ENCODE peak calls at places on chromosomes 3 and 15, in seven cellular contexts. A is renal cortical epithelial cell, E is Calu3, L is AG08395, B is KG1, U is amniotic stem cell, Q is RPMI8226. K is an unnamed sample.
A peak's percentile ranks its signal among the peaks of the same experiment; 100 is the strongest.

GRCh38 chr3:47283193-47283537 is 421 bp downstream of the KLHL18 start:
- DNase-seq in A (no peak), L (no peak), B (no peak), U (no peak), E (peak; percentile 19), Q (peak; percentile 44), K (no peak)

GRCh38 chr3:100005670-100006393 is 108.5 kb downstream of the FILIP1L start:
- DNase-seq in L (no peak), Q (no peak), A (no peak), E (no peak), B (no peak), U (no peak), K (no peak)

GRCh38 chr3:54193093-54193492 is 70.7 kb downstream of the CACNA2D3 start:
- DNase-seq in B (no peak), Q (no peak), A (no peak), E (no peak), L (no peak), U (no peak), K (no peak)

GRCh38 chr3:10515884-10516495 is 10.6 kb upstream of the ATP2B2 start:
- DNase-seq in E (no peak), Q (peak; percentile 29), B (no peak), U (no peak), L (no peak), A (no peak), K (peak; percentile 64)

GRCh38 chr15:62079594-62079993 is 12.8 kb downstream of the C2CD4A start:
- DNase-seq in Q (no peak), E (no peak), U (no peak), B (no peak), L (no peak), A (no peak), K (no peak)

GRCh38 chr15:81301815-81302399 is 22.0 kb downstream of the STARD5 start:
- DNase-seq in E (no peak), U (no peak), B (no peak), A (no peak), Q (peak; percentile 69), L (no peak), K (no peak)

GRCh38 chr3:5036536-5036833 is 57.2 kb downstream of the BHLHE40 start:
- DNase-seq in E (no peak), L (no peak), U (no peak), Q (no peak), B (no peak), A (no peak), K (no peak)

GRCh38 chr3:105606052-105606451 is 239.3 kb downstream of the ALCAM start:
- DNase-seq in U (peak; percentile 18), B (no peak), E (no peak), A (peak; percentile 32), Q (no peak), L (peak; percentile 21), K (no peak)

GRCh38 chr3:82672966-82673365 is 911.5 kb upstream of the GBE1 start:
- DNase-seq in E (no peak), A (no peak), B (no peak), Q (no peak), L (no peak), U (no peak), K (no peak)

GRCh38 chr3:65864357-65864904 is 174.3 kb downstream of the MAGI1 start:
- DNase-seq in E (no peak), Q (no peak), L (no peak), A (no peak), B (no peak), U (no peak), K (no peak)

GRCh38 chr3:194572944-194573491 is 60.2 kb downstream of the TMEM44 start:
- DNase-seq in E (no peak), L (no peak), U (no peak), Q (no peak), B (no peak), A (peak; percentile 89), K (no peak)

GRCh38 chr15:84079885-84080777 is 155.4 kb upstream of the GOLGA6L4 start:
- DNase-seq in L (no peak), U (no peak), B (no peak), Q (peak; percentile 88), E (no peak), A (no peak), K (peak; percentile 45)

GRCh38 chr3:53829605-53830004 is 16.6 kb downstream of the CHDH start:
- DNase-seq in A (no peak), U (no peak), L (no peak), B (no peak), E (no peak), Q (no peak), K (no peak)

GRCh38 chr15:41949400-41950126 is 22.8 kb downstream of the EHD4 start:
- DNase-seq in B (no peak), A (peak; percentile 36), Q (no peak), L (no peak), U (no peak), E (no peak), K (no peak)

GRCh38 chr15:60787737-60788513 is 309.0 kb upstream of the ICE2 start:
- DNase-seq in L (no peak), U (no peak), A (peak; percentile 4), Q (no peak), B (no peak), E (peak; percentile 34), K (no peak)

K was measured in posterior cingulate gyrus.